ENCODE peak calls at places on chromosomes 2 and 18, in four cellular contexts. One of them, this sample, is unnamed.

GRCh38 chr18:6681331-6681875 is 48.1 kb upstream of the ARHGAP28 start:
- DNase-seq in IMR-90: peak; percentile 2
- DNase-seq in K562: no peak
- DNase-seq in GM12878: no peak
- DNase-seq in this sample: no peak

GRCh38 chr2:46320141-46320567 is 22.9 kb downstream of the EPAS1 start:
- DNase-seq in IMR-90: no peak
- DNase-seq in K562: no peak
- DNase-seq in GM12878: no peak
- DNase-seq in this sample: no peak

GRCh38 chr2:212618636-212619035 is 80.0 kb upstream of the ERBB4 start:
- DNase-seq in IMR-90: peak; percentile 42
- DNase-seq in K562: no peak
- DNase-seq in GM12878: no peak
- DNase-seq in this sample: no peak

GRCh38 chr2:152729844-152730243 is 11.4 kb downstream of the ARL6IP6 start:
- DNase-seq in GM12878: no peak
- DNase-seq in K562: no peak
- DNase-seq in IMR-90: no peak
- DNase-seq in this sample: no peak

GRCh38 chr2:72148975-72149555 is 1.4 kb upstream of the CYP26B1 start:
- DNase-seq in GM12878: no peak
- DNase-seq in IMR-90: peak; percentile 10
- DNase-seq in K562: peak; percentile 48
- DNase-seq in this sample: peak; percentile 31

GRCh38 chr18:63528863-63529492 is 13.2 kb upstream of the SERPINB12 start:
- DNase-seq in IMR-90: no peak
- DNase-seq in K562: no peak
- DNase-seq in GM12878: no peak
- DNase-seq in this sample: no peak

GRCh38 chr2:217950401-217950871 is 52.4 kb downstream of the TNS1 start:
- DNase-seq in K562: no peak
- DNase-seq in GM12878: no peak
- DNase-seq in IMR-90: no peak
- DNase-seq in this sample: no peak

GRCh38 chr2:110793034-110793433 is 60.7 kb downstream of the ACOXL start:
- DNase-seq in GM12878: no peak
- DNase-seq in K562: no peak
- DNase-seq in IMR-90: no peak
- DNase-seq in this sample: no peak

GRCh38 chr2:55364189-55365055 is 55.2 kb downstream of the CCDC88A start:
- DNase-seq in K562: no peak
- DNase-seq in IMR-90: peak; percentile 98
- DNase-seq in GM12878: no peak
- DNase-seq in this sample: peak; percentile 98

GRCh38 chr2:206526416-206526815 is 83.1 kb downstream of the ADAM23 start:
- DNase-seq in IMR-90: no peak
- DNase-seq in GM12878: no peak
- DNase-seq in K562: no peak
- DNase-seq in this sample: no peak

GRCh38 chr2:33238111-33238510 is 238.3 kb upstream of the RASGRP3 start:
- DNase-seq in K562: no peak
- DNase-seq in IMR-90: peak; percentile 94
- DNase-seq in GM12878: no peak
- DNase-seq in this sample: peak; percentile 62

GRCh38 chr18:1047406-1047805 is 142.7 kb downstream of the ADCYAP1 start:
- DNase-seq in GM12878: no peak
- DNase-seq in IMR-90: no peak
- DNase-seq in K562: no peak
- DNase-seq in this sample: no peak

GRCh38 chr2:230870544-230871360 is 6.0 kb downstream of the ITM2C start:
- DNase-seq in GM12878: no peak
- DNase-seq in IMR-90: no peak
- DNase-seq in K562: no peak
- DNase-seq in this sample: no peak
- TF ChIP-seq FOS in GM12878: no peak
- TF ChIP-seq FOS in IMR-90: no peak
- TF ChIP-seq FOS in K562: no peak
- TF ChIP-seq FOS in this sample: no peak

GRCh38 chr2:195026261-195026660 is 630.8 kb upstream of the SLC39A10 start:
- DNase-seq in GM12878: no peak
- DNase-seq in K562: no peak
- DNase-seq in IMR-90: peak; percentile 6
- DNase-seq in this sample: no peak
- TF ChIP-seq FOS in GM12878: no peak
- TF ChIP-seq FOS in K562: no peak
- TF ChIP-seq FOS in IMR-90: no peak
- TF ChIP-seq FOS in this sample: no peak

GRCh38 chr2:73203055-73203681 is 794 bp downstream of the NOTO start:
- DNase-seq in K562: no peak
- DNase-seq in IMR-90: no peak
- DNase-seq in GM12878: no peak
- DNase-seq in this sample: no peak

GRCh38 chr2:73205611-73206010 is 3.2 kb downstream of the NOTO start:
- DNase-seq in K562: no peak
- DNase-seq in GM12878: no peak
- DNase-seq in IMR-90: no peak
- DNase-seq in this sample: no peak

GRCh38 chr2:73208258-73208657 is 5.8 kb upstream of the SMYD5 start:
- DNase-seq in GM12878: no peak
- DNase-seq in K562: no peak
- DNase-seq in IMR-90: no peak
- DNase-seq in this sample: no peak

GRCh38 chr2:73197579-73197978 is 4.8 kb upstream of the NOTO start:
- DNase-seq in K562: no peak
- DNase-seq in IMR-90: no peak
- DNase-seq in GM12878: no peak
- DNase-seq in this sample: no peak

DNA sequence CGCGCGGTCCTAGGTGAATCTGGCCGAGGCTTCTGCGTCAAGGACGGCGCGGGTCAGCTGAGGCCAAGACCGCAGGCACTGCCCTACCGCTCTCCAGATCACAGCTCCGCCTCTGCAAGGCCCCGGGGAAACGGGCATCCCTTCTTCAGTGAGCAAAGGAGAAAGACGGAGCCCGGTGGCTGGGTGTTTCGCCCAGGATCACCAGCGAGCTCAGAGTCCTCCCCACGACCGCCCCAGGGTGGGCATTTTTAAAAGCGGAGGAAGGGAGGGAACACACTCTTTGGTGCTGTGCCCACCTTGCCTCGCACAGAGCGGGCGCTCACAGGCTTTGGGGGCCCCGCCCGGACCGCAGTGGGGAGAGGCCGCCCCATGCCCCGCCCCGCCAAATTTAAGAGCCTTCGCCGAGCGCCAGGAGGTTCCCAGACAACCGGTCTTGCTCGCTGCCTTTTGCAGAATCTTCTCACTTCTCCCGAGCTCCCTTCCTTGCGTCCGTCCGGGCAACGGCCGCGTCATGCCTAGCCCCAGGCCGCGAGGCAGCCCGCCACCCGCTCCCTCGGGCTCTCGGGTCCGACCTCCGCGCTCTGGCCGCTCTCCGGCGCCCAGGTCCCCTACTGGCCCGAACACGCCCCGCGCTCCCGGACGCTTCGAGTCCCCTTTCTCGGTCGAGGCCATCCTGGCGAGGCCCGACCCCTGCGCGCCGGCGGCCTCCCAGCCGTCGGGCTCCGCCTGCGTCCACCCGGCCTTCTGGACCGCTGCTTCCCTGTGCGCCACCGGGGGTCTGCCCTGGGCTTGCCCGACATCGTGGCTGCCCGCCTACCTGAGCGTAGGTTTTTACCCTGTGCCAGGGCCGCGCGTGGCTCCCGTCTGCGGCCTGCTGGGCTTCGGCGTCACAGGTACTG is at the start of gene NOTO:
- DNase-seq in K562: no peak
- DNase-seq in GM12878: no peak
- DNase-seq in IMR-90: no peak
- DNase-seq in this sample: no peak
- TF ChIP-seq FOS in K562: no peak
- TF ChIP-seq FOS in GM12878: no peak
- TF ChIP-seq FOS in IMR-90: no peak
- TF ChIP-seq FOS in this sample: no peak

DNA sequence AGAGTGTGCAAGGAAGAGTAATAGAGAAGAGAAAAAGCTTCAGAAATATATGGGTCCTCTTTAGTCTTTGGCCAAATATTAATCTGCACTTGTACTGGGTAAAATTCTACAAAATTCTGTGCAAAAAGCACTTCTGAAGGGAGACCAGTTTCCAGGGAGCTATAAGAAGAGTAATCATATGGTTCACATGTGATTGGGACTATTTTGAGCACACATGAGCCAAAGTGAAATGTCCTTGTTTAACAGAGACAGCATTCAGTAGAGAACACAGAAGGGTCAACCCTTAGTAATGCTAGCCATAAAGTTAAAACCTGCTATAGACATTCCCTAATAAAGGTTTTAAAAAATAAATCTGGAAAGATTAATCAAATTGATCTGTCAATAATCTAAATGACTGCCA is 49.3 kb upstream of the ACVR1C start:
- DNase-seq in K562: no peak
- DNase-seq in IMR-90: no peak
- DNase-seq in GM12878: no peak
- DNase-seq in this sample: no peak
- TF ChIP-seq FOS in K562: no peak
- TF ChIP-seq FOS in IMR-90: no peak
- TF ChIP-seq FOS in GM12878: no peak
- TF ChIP-seq FOS in this sample: no peak

GRCh38 chr2:240642806-240643092 is 17.5 kb downstream of the GPR35 start:
- DNase-seq in IMR-90: no peak
- DNase-seq in GM12878: no peak
- DNase-seq in K562: no peak
- DNase-seq in this sample: no peak

GRCh38 chr2:240638517-240639160 is 13.4 kb downstream of the GPR35 start:
- DNase-seq in IMR-90: no peak
- DNase-seq in GM12878: no peak
- DNase-seq in K562: no peak
- DNase-seq in this sample: no peak

GRCh38 chr2:240642061-240642805 is 17.0 kb downstream of the GPR35 start:
- DNase-seq in K562: no peak
- DNase-seq in IMR-90: no peak
- DNase-seq in GM12878: no peak
- DNase-seq in this sample: no peak

GRCh38 chr2:240639566-240639965 is 14.3 kb downstream of the GPR35 start:
- DNase-seq in GM12878: no peak
- DNase-seq in K562: no peak
- DNase-seq in IMR-90: no peak
- DNase-seq in this sample: no peak

GRCh38 chr2:240640939-240641338 is 15.7 kb downstream of the GPR35 start:
- DNase-seq in GM12878: no peak
- DNase-seq in IMR-90: no peak
- DNase-seq in K562: peak; percentile 16
- DNase-seq in this sample: no peak
- TF ChIP-seq FOS in GM12878: no peak
- TF ChIP-seq FOS in IMR-90: no peak
- TF ChIP-seq FOS in K562: no peak
- TF ChIP-seq FOS in this sample: no peak

GRCh38 chr2:37809525-37809924 is 115.6 kb upstream of the RMDN2 start:
- DNase-seq in IMR-90: peak; percentile 65
- DNase-seq in GM12878: no peak
- DNase-seq in K562: peak; percentile 10
- DNase-seq in this sample: peak; percentile 77
- TF ChIP-seq FOS in IMR-90: no peak
- TF ChIP-seq FOS in GM12878: no peak
- TF ChIP-seq FOS in K562: no peak
- TF ChIP-seq FOS in this sample: no peak

GRCh38 chr2:162082036-162082435 is 8.0 kb upstream of the DPP4 start:
- DNase-seq in IMR-90: no peak
- DNase-seq in K562: no peak
- DNase-seq in GM12878: no peak
- DNase-seq in this sample: no peak

GRCh38 chr2:162086904-162087303 is 12.9 kb upstream of the DPP4 start:
- DNase-seq in GM12878: no peak
- DNase-seq in IMR-90: no peak
- DNase-seq in K562: no peak
- DNase-seq in this sample: no peak

GRCh38 chr2:162090109-162090508 is 16.1 kb upstream of the DPP4 start:
- DNase-seq in GM12878: no peak
- DNase-seq in IMR-90: peak; percentile 71
- DNase-seq in K562: no peak
- DNase-seq in this sample: peak; percentile 50

GRCh38 chr2:162084561-162084960 is 10.5 kb upstream of the DPP4 start:
- DNase-seq in K562: no peak
- DNase-seq in GM12878: no peak
- DNase-seq in IMR-90: no peak
- DNase-seq in this sample: no peak

GRCh38 chr2:162085090-162085891 is 11.3 kb upstream of the DPP4 start:
- DNase-seq in GM12878: no peak
- DNase-seq in K562: no peak
- DNase-seq in IMR-90: peak; percentile 92
- DNase-seq in this sample: no peak
- TF ChIP-seq FOS in GM12878: no peak
- TF ChIP-seq FOS in K562: no peak
- TF ChIP-seq FOS in IMR-90: peak; percentile 29
- TF ChIP-seq FOS in this sample: no peak

GRCh38 chr2:363823-364470 is 76.1 kb upstream of the ALKAL2 start:
- DNase-seq in IMR-90: no peak
- DNase-seq in K562: no peak
- DNase-seq in GM12878: no peak
- DNase-seq in this sample: no peak

GRCh38 chr2:365367-366275 is 77.7 kb upstream of the ALKAL2 start:
- DNase-seq in K562: no peak
- DNase-seq in GM12878: no peak
- DNase-seq in IMR-90: no peak
- DNase-seq in this sample: no peak

GRCh38 chr2:366706-367105 is 78.8 kb upstream of the ALKAL2 start:
- DNase-seq in IMR-90: no peak
- DNase-seq in K562: no peak
- DNase-seq in GM12878: no peak
- DNase-seq in this sample: no peak

GRCh38 chr2:367246-367645 is 79.4 kb upstream of the ALKAL2 start:
- DNase-seq in GM12878: no peak
- DNase-seq in IMR-90: no peak
- DNase-seq in K562: no peak
- DNase-seq in this sample: no peak

GRCh38 chr2:368386-368785 is 80.5 kb upstream of the ALKAL2 start:
- DNase-seq in GM12878: no peak
- DNase-seq in K562: no peak
- DNase-seq in IMR-90: no peak
- DNase-seq in this sample: no peak
- TF ChIP-seq FOS in GM12878: no peak
- TF ChIP-seq FOS in K562: no peak
- TF ChIP-seq FOS in IMR-90: no peak
- TF ChIP-seq FOS in this sample: no peak